ENCODE peak calls at places on chromosomes 4 and X, in ten cellular contexts. D, J, U, Q, I, T, R, B, Z and S are unnamed samples.

GRCh38 chr4:24806206-24806990 is 11.0 kb downstream of the SOD3 start:
- DNase-seq in J (no peak), Z (no peak), T (no peak), D (no peak), R (no peak), I (no peak), U (no peak), Q (no peak), B (no peak), S (no peak)

GRCh38 chr4:183312841-183313240 is 7.2 kb downstream of the CLDN22 start:
- DNase-seq in Z (no peak), T (no peak), U (no peak), D (no peak), B (no peak), Q (no peak), I (no peak), R (no peak), J (no peak), S (no peak)

GRCh38 chrX:85569096-85569495 is 189.6 kb upstream of the POF1B start:
- DNase-seq in U (no peak), R (no peak), B (no peak), T (no peak), Z (no peak), Q (no peak), I (no peak), J (no peak), D (no peak), S (no peak)

GRCh38 chr4:8410641-8411271 is 29.8 kb downstream of the ACOX3 start:
- DNase-seq in B (peak), D (peak), J (no peak), I (no peak), Z (peak), Q (no peak), T (peak), R (peak), U (no peak), S (no peak)

GRCh38 chr4:140257461-140258305 is 103.7 kb upstream of the MAML3 start:
- DNase-seq in Z (peak), Q (no peak), T (no peak), J (no peak), D (no peak), B (peak), R (no peak), U (no peak), I (no peak), S (no peak)

GRCh38 chr4:89723096-89723495 is 113.9 kb downstream of the SNCA start:
- DNase-seq in T (no peak), R (no peak), Z (no peak), I (no peak), U (no peak), J (no peak), D (no peak), B (no peak), Q (no peak), S (no peak)

GRCh38 chr4:25810016-25810415 is 52.8 kb downstream of the SEL1L3 start:
- DNase-seq in R (no peak), I (no peak), U (no peak), B (no peak), Q (no peak), T (no peak), Z (no peak), J (no peak), D (no peak), S (no peak)

GRCh38 chr4:174450051-174450450 is 72.2 kb downstream of the HPGD start:
- DNase-seq in Z (no peak), T (no peak), R (peak), D (no peak), Q (no peak), U (no peak), I (no peak), B (no peak), J (no peak), S (no peak)

GRCh38 chr4:120858776-120859175 is 63.8 kb downstream of the PRDM5 start:
- DNase-seq in Q (no peak), I (no peak), U (no peak), B (peak), D (no peak), Z (no peak), J (no peak), T (no peak), R (no peak), S (no peak)

GRCh38 chrX:19342331-19342906 is 1.3 kb upstream of the PDHA1 start:
- DNase-seq in T (peak), Z (no peak), B (peak), R (peak), U (no peak), Q (no peak), I (no peak), J (no peak), D (no peak), S (no peak)

GRCh38 chr4:15400911-15401671 is 26.7 kb upstream of the C1QTNF7 start:
- DNase-seq in T (peak), B (peak), D (no peak), I (peak), R (peak), J (peak), U (peak), Q (peak), Z (peak), S (no peak)

GRCh38 chr4:67549123-67549522 is 3.8 kb upstream of the CENPC start:
- DNase-seq in J (peak), R (peak), I (peak), B (peak), U (no peak), D (no peak), Z (no peak), Q (no peak), T (peak), S (no peak)

GRCh38 chr4:38668203-38668602 is 4.2 kb downstream of the KLF3 start:
- DNase-seq in D (no peak), T (no peak), R (no peak), Z (no peak), J (no peak), B (no peak), Q (no peak), I (no peak), U (no peak), S (no peak)

GRCh38 chr4:166324321-166324720 is 451.3 kb downstream of the TLL1 start:
- DNase-seq in Z (peak), J (no peak), Q (no peak), R (peak), I (peak), D (no peak), U (no peak), T (peak), B (peak), S (no peak)

GRCh38 chr4:80307774-80308465 is 27.6 kb upstream of the CFAP299 start:
- DNase-seq in B (peak), U (no peak), Z (no peak), J (no peak), T (peak), Q (peak), R (peak), I (no peak), D (peak), S (no peak)

GRCh38 chrX:97401154-97401553 is 517.4 kb downstream of the RPA4 start:
- DNase-seq in J (peak), T (no peak), I (peak), B (peak), Q (no peak), D (no peak), Z (peak), R (peak), U (no peak), S (no peak)

GRCh38 chr4:153564630-153565525 is 98.7 kb downstream of the TMEM131L start:
- DNase-seq in I (no peak), J (no peak), R (peak), U (no peak), Q (no peak), B (peak), T (peak), D (peak), Z (no peak), S (no peak)

GRCh38 chrX:129445436-129445835 is 77.9 kb downstream of the SMARCA1 start:
- DNase-seq in Z (no peak), I (no peak), D (no peak), U (no peak), B (no peak), R (no peak), Q (no peak), T (no peak), J (no peak), S (no peak)

GRCh38 chr4:1895971-1896657 is 24.9 kb downstream of the NSD2 start:
- DNase-seq in T (no peak), J (no peak), D (no peak), I (no peak), U (no peak), Z (no peak), R (no peak), B (no peak), Q (no peak), S (no peak)